ENCODE peak calls at places on chromosomes 5 and 9, in seven cellular contexts. E is ovary, C is HCT116, P is HepG2, V is heart left ventricle, B is stomach, T is Peyer's patch. R is an unnamed sample.

GRCh38 chr9:129445794-129446306 is 175.1 kb downstream of the C9orf50 start:
- DNase-seq in E (no peak), C (no peak), P (no peak), V (no peak), B (no peak), T (no peak), R (no peak)

GRCh38 chr9:38339087-38339486 is 53.4 kb upstream of the ALDH1B1 start:
- DNase-seq in E (no peak), C (no peak), P (no peak), V (peak), B (no peak), T (no peak), R (no peak)

GRCh38 chr5:132677191-132677590 is 3.4 kb downstream of the IL4 start:
- DNase-seq in E (no peak), C (peak), P (peak), V (peak), B (peak), T (no peak), R (peak)

GRCh38 chr9:90009447-90009846 is 404.6 kb downstream of the GADD45G start:
- DNase-seq in E (no peak), C (no peak), P (no peak), V (no peak), B (no peak), T (peak), R (no peak)

GRCh38 chr5:163162645-163163044 is 274.8 kb upstream of the CCNG1 start:
- DNase-seq in E (no peak), C (no peak), P (no peak), V (no peak), B (no peak), T (no peak), R (no peak)

GRCh38 chr5:38642194-38642987 is 85.9 kb upstream of the LIFR start:
- DNase-seq in E (no peak), C (no peak), P (no peak), V (no peak), B (no peak), T (no peak), R (no peak)

GRCh38 chr5:120823316-120823715 is 359.2 kb downstream of the PRR16 start:
- DNase-seq in E (no peak), C (no peak), P (no peak), V (no peak), B (no peak), T (no peak), R (no peak)

GRCh38 chr5:54325610-54326311 is 15.4 kb upstream of the ARL15 start:
- DNase-seq in E (no peak), C (no peak), P (no peak), V (no peak), B (no peak), T (no peak), R (no peak)

GRCh38 chr5:40879163-40879942 is 29.9 kb upstream of the C7 start:
- DNase-seq in E (no peak), C (peak), P (peak), V (no peak), B (no peak), T (no peak), R (no peak)

GRCh38 chr9:77663754-77664153 is 15.6 kb upstream of the GNA14 start:
- DNase-seq in E (no peak), C (no peak), P (no peak), V (no peak), B (peak), T (no peak), R (no peak)

GRCh38 chr5:115369430-115370144 is 73.1 kb upstream of the CCDC112 start:
- DNase-seq in E (no peak), C (no peak), P (no peak), V (no peak), B (no peak), T (no peak), R (no peak)

GRCh38 chr5:14440598-14441401 is 140.8 kb upstream of the OTULINL start:
- DNase-seq in E (peak), C (no peak), P (no peak), V (peak), B (no peak), T (no peak), R (peak)

GRCh38 chr9:86706391-86706790 is 240.9 kb downstream of the GAS1 start:
- DNase-seq in E (no peak), C (no peak), P (no peak), V (no peak), B (no peak), T (no peak), R (no peak)

GRCh38 chr5:9268226-9268625 is 277.6 kb downstream of the SEMA5A start:
- DNase-seq in E (no peak), C (no peak), P (no peak), V (no peak), B (no peak), T (no peak), R (no peak)

GRCh38 chr5:78896128-78896527 is 89.0 kb downstream of the ARSB start:
- DNase-seq in E (no peak), C (no peak), P (no peak), V (no peak), B (no peak), T (no peak), R (no peak)

GRCh38 chr5:147384346-147385193 is 125.3 kb downstream of the DPYSL3 start:
- DNase-seq in E (no peak), C (no peak), P (no peak), V (no peak), B (no peak), T (no peak), R (no peak)

GRCh38 chr5:2996248-2996647 is 244.8 kb upstream of the IRX2 start:
- DNase-seq in E (no peak), C (no peak), P (no peak), V (no peak), B (no peak), T (no peak), R (no peak)

GRCh38 chr5:32410630-32411029 is 33.9 kb downstream of the ZFR start:
- DNase-seq in E (no peak), C (no peak), P (no peak), V (no peak), B (no peak), T (no peak), R (no peak)

GRCh38 chr5:17336054-17336453 is 118.6 kb downstream of the BASP1 start:
- DNase-seq in E (no peak), C (no peak), P (no peak), V (no peak), B (no peak), T (no peak), R (no peak)

GRCh38 chr9:125759812-125760134 is 12.6 kb downstream of the PBX3 start:
- DNase-seq in E (no peak), C (no peak), P (no peak), V (no peak), B (no peak), T (no peak), R (no peak)

GRCh38 chr5:154858251-154858971 is at the start of gene CNOT8:
- DNase-seq in E (peak), C (peak), P (peak), V (peak), B (peak), T (peak), R (peak)

GRCh38 chr9:522658-523057 is 308.0 kb downstream of the DOCK8 start:
- DNase-seq in E (no peak), C (no peak), P (no peak), V (peak), B (no peak), T (no peak), R (no peak)

GRCh38 chr9:111298831-111299603 is 31.0 kb downstream of the OR2K2 start:
- DNase-seq in E (peak), C (peak), P (peak), V (peak), B (no peak), T (no peak), R (peak)

GRCh38 chr9:104842698-104843097 is 78.8 kb downstream of the NIPSNAP3B start:
- DNase-seq in E (no peak), C (no peak), P (no peak), V (no peak), B (no peak), T (no peak), R (no peak)

GRCh38 chr5:142280066-142281011 is 44.5 kb downstream of the SPRY4 start:
- DNase-seq in E (peak), C (no peak), P (peak), V (peak), B (no peak), T (no peak), R (no peak)

GRCh38 chr9:88972401-88972800 is 18.9 kb upstream of the S1PR3 start:
- DNase-seq in E (no peak), C (no peak), P (no peak), V (no peak), B (no peak), T (no peak), R (peak)

GRCh38 chr9:113543286-113544000 is 79.9 kb downstream of the RGS3 start:
- DNase-seq in E (peak), C (no peak), P (no peak), V (no peak), B (no peak), T (no peak), R (no peak)

GRCh38 chr9:104682642-104683041 is 11.7 kb upstream of the OR13D1 start:
- DNase-seq in E (no peak), C (peak), P (peak), V (no peak), B (no peak), T (no peak), R (no peak)

GRCh38 chr5:72109625-72110024 is 2.4 kb downstream of the MAP1B start:
- DNase-seq in E (no peak), C (no peak), P (no peak), V (no peak), B (no peak), T (no peak), R (peak)

GRCh38 chr9:17936365-17936764 is 357.5 kb downstream of the SH3GL2 start:
- DNase-seq in E (no peak), C (no peak), P (no peak), V (no peak), B (no peak), T (no peak), R (no peak)

GRCh38 chr5:154311362-154311761 is 120.8 kb downstream of the GALNT10 start:
- DNase-seq in E (no peak), C (no peak), P (no peak), V (no peak), B (no peak), T (no peak), R (no peak)

GRCh38 chr9:92948632-92949031 is 1.3 kb downstream of the FGD3 start:
- DNase-seq in E (no peak), C (no peak), P (no peak), V (no peak), B (no peak), T (no peak), R (no peak)

GRCh38 chr5:126069329-126069728 is 353.9 kb upstream of the GRAMD2B start:
- DNase-seq in E (no peak), C (no peak), P (no peak), V (no peak), B (no peak), T (no peak), R (no peak)

GRCh38 chr5:137190441-137190840 is 308.7 kb downstream of the SPOCK1 start:
- DNase-seq in E (no peak), C (no peak), P (no peak), V (no peak), B (no peak), T (no peak), R (no peak)

GRCh38 chr9:108271236-108271635 is 584.5 kb downstream of the ACTL7B start:
- DNase-seq in E (no peak), C (no peak), P (no peak), V (no peak), B (no peak), T (no peak), R (no peak)

GRCh38 chr9:133142657-133143592 is 20.8 kb downstream of the GBGT1 start:
- DNase-seq in E (no peak), C (no peak), P (no peak), V (no peak), B (peak), T (no peak), R (no peak)

GRCh38 chr9:133144887-133145466 is 18.7 kb downstream of the GBGT1 start:
- DNase-seq in E (no peak), C (no peak), P (no peak), V (no peak), B (no peak), T (no peak), R (no peak)

GRCh38 chr9:133143639-133144141 is 20.0 kb downstream of the GBGT1 start:
- DNase-seq in E (no peak), C (no peak), P (no peak), V (no peak), B (peak), T (no peak), R (no peak)

GRCh38 chr9:133141833-133142594 is 21.0 kb upstream of the RALGDS start:
- DNase-seq in E (no peak), C (no peak), P (no peak), V (no peak), B (peak), T (peak), R (no peak)

GRCh38 chr9:133144142-133144886 is 19.4 kb downstream of the GBGT1 start:
- DNase-seq in E (peak), C (no peak), P (peak), V (peak), B (peak), T (peak), R (peak)
- H3K27ac ChIP-seq in E (no peak), C (peak), P (peak), V (peak), B (peak), T (peak), R (no peak)

DNA sequence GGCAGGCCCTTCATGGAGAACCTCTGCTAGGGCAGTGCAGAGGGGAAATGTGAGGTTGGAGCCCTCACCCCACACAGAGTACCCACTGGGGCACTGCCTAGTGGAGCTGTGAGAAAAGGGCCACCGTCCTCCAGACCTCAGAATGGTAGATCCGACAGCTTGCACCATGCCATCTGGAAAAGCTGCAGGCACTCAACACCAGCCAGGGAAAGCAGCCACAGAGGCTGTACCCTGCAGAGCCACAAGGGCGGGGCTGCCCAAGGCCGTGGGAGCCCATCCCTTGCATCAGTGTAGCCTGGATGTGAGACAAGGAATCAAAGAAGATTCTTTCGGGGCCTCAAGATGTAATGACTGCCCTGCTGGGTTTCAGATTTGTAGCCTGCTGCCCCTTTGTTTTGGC is 16.5 kb upstream of the ZDHHC11 start:
- DNase-seq in E (no peak), C (no peak), P (no peak), V (no peak), B (no peak), T (no peak), R (no peak)
- TF ChIP-seq POLR2A in E (no peak), C (no peak), P (no peak), V (no peak), B (no peak), T (no peak), R (no peak)

GRCh38 chr5:4544049-4544675 is 596.0 kb upstream of the ADAMTS16 start:
- DNase-seq in E (no peak), C (no peak), P (no peak), V (no peak), B (no peak), T (no peak), R (no peak)
- TF ChIP-seq CTCF in E (no peak), C (no peak), P (no peak), V (no peak), B (no peak), T (no peak), R (no peak)

GRCh38 chr9:91886433-91887031 is 63.5 kb downstream of the ROR2 start:
- DNase-seq in E (no peak), C (no peak), P (no peak), V (no peak), B (no peak), T (no peak), R (no peak)
- H3K27ac ChIP-seq in E (no peak), C (no peak), P (no peak), V (no peak), B (no peak), T (no peak), R (no peak)

DNA sequence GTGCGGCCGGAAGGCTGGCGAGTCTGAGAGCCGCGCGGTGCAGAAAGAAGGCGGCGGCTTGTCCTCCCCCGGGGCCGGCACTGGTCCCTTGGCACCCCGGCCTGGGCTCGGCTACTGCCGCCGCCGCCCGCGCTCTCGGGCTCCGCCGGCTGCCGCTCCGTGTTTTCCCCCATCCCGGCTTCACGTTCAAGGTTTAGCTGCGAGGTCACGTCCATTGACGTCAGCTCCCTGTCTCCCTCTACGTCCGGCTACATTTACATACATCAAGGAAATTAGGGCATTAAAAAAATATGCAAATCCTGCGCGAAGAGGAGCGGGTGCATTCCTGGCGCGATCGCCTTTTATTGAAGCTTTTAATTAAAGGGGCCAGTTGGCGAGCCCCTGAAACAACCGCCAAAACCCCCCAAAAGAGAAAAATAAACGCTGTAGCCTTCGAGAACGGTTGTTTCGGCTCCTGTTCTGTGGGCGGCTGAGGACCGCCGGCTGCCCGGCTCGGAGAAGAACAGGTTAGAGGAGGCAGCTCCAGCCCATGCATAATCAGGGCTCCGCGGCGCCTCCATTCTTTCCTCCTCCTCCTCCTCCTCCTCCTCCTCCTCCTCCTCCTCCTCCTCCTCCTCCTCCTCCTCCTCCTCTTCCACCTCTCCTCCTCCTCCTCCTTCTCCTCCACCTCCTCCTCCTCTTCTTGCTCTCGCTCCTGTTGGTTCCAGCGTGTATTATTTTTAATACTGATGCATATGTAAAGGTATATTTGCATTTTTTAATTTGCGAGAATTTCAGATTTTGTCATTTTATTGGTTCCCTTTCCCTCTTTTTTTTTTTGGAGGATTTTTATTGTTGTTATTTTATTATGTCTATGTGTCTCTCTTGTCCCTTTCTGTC is 207.0 kb downstream of the MEF2C start:
- DNase-seq in E (peak), C (peak), P (no peak), V (no peak), B (no peak), T (no peak), R (no peak)
- TF ChIP-seq POLR2A in E (no peak), C (no peak), P (no peak), V (no peak), B (no peak), T (no peak), R (no peak)

R was measured in testis.